ENCODE peak calls at places on chromosomes 5 and 9, in five cellular contexts. M is PC-3, E is Karpas-422, V is H9, B is mesenchymal stem cell. F is an unnamed sample. For H3K9me3, the result is how much of the 10 kb centered on the place peaks cover.

GRCh38 chr5:89417990-89418820 is 535.2 kb upstream of the MEF2C start:
- DNase-seq in B (no peak), E (no peak), M (no peak), V (no peak), F (no peak)

GRCh38 chr5:140554454-140554853 is 2.8 kb downstream of the SRA1 start:
- DNase-seq in B (peak), V (no peak), E (no peak), M (no peak), F (peak)

GRCh38 chr5:95927927-95928723 is 33.5 kb downstream of the ELL2 start:
- DNase-seq in M (no peak), B (peak), V (no peak), E (no peak), F (no peak)

GRCh38 chr9:82571540-82571939 is 491.4 kb downstream of the RASEF start:
- DNase-seq in B (no peak), E (no peak), M (no peak), V (no peak), F (no peak)

GRCh38 chr5:116448869-116449453 is 125.7 kb downstream of the SEMA6A start:
- DNase-seq in M (no peak), B (no peak), E (no peak), V (no peak), F (no peak)

GRCh38 chr5:142474426-142474825 is 149.6 kb upstream of the SPRY4 start:
- DNase-seq in E (no peak), V (no peak), B (peak), M (peak), F (no peak)

GRCh38 chr5:56670916-56671315 is 144.4 kb upstream of the MAP3K1 start:
- DNase-seq in E (no peak), V (no peak), B (peak), M (peak), F (no peak)

GRCh38 chr9:4224181-4224580 is 75.7 kb downstream of the GLIS3 start:
- DNase-seq in V (no peak), E (no peak), B (no peak), M (no peak), F (no peak)

GRCh38 chr9:128163027-128163515 is 3.0 kb downstream of the BBLN start:
- DNase-seq in V (no peak), E (no peak), M (no peak), B (no peak), F (no peak)

GRCh38 chr9:84136119-84136868 is 155.7 kb downstream of the RMI1 start:
- DNase-seq in M (peak), B (peak), E (no peak), V (no peak), F (peak)

GRCh38 chr5:135650081-135650480 is 71.3 kb upstream of the CXCL14 start:
- DNase-seq in M (no peak), B (no peak), E (no peak), V (no peak), F (no peak)

GRCh38 chr5:138491669-138492551 is 26.6 kb downstream of the EGR1 start:
- DNase-seq in V (peak), M (peak), B (peak), E (peak), F (peak)

GRCh38 chr5:56610093-56610698 is 205.2 kb upstream of the MAP3K1 start:
- DNase-seq in M (peak), V (no peak), B (no peak), E (no peak), F (no peak)

GRCh38 chr5:90359073-90359804 is 50.3 kb downstream of the CETN3 start:
- DNase-seq in M (no peak), B (no peak), E (no peak), V (no peak), F (no peak)

GRCh38 chr5:126044111-126044668 is 379.0 kb upstream of the GRAMD2B start:
- DNase-seq in E (no peak), B (peak), M (peak), V (no peak), F (peak)

GRCh38 chr9:132794730-132795380 is 83.2 kb downstream of the AK8 start:
- DNase-seq in M (peak), E (no peak), V (no peak), B (no peak), F (no peak)

GRCh38 chr9:72983512-72984021 is 30.7 kb upstream of the ALDH1A1 start:
- DNase-seq in V (no peak), E (no peak), B (peak), M (no peak), F (no peak)

GRCh38 chr9:125987420-125987819 is 240.2 kb downstream of the PBX3 start:
- DNase-seq in E (no peak), M (no peak), B (no peak), V (no peak), F (no peak)

GRCh38 chr9:117414220-117414905 is 494 bp downstream of the ASTN2 start:
- DNase-seq in V (peak), E (no peak), M (no peak), B (peak), F (no peak)

GRCh38 chr5:134458234-134458633 is 46.6 kb upstream of the CDKN2AIPNL start:
- DNase-seq in V (no peak), E (no peak), M (no peak), B (peak), F (peak)

GRCh38 chr5:58149345-58149744 is 310.5 kb downstream of the PLK2 start:
- DNase-seq in V (no peak), E (no peak), M (peak), B (no peak), F (peak)

GRCh38 chr9:113656771-113657670 is 193.5 kb downstream of the RGS3 start:
- DNase-seq in V (no peak), E (no peak), B (no peak), M (no peak), F (no peak)

GRCh38 chr5:167906209-167906853 is 385.1 kb upstream of the WWC1 start:
- DNase-seq in B (no peak), E (no peak), V (peak), M (no peak), F (no peak)

GRCh38 chr9:107431461-107431860 is 58.1 kb downstream of the KLF4 start:
- DNase-seq in E (no peak), M (no peak), B (peak), V (no peak), F (no peak)

GRCh38 chr5:130871346-130872086 is 293.5 kb downstream of the HINT1 start:
- DNase-seq in M (peak), E (peak), B (peak), V (peak), F (peak)

GRCh38 chr5:138716456-138716924 is 36.7 kb upstream of the CTNNA1 start:
- DNase-seq in B (peak), V (peak), M (peak), E (no peak), F (peak)

GRCh38 chr9:136226680-136227410 is 18.8 kb downstream of the QSOX2 start:
- DNase-seq in E (no peak), M (no peak), B (no peak), V (no peak), F (no peak)

GRCh38 chr9:123861086-123861707 is 68.7 kb downstream of the DENND1A start:
- DNase-seq in B (no peak), M (no peak), E (no peak), V (no peak), F (no peak)

GRCh38 chr5:173317091-173317685 is 11.0 kb downstream of the STC2 start:
- DNase-seq in V (no peak), B (no peak), M (no peak), E (no peak), F (no peak)

GRCh38 chr9:2288309-2288708 is 273.2 kb downstream of the SMARCA2 start:
- DNase-seq in V (no peak), M (no peak), B (no peak), E (no peak), F (no peak)

GRCh38 chr9:124139001-124139400 is 118.7 kb upstream of the NEK6 start:
- DNase-seq in B (peak), M (no peak), V (no peak), E (no peak), F (peak)

GRCh38 chr9:97243606-97244005 is 63.9 kb upstream of the CCDC180 start:
- DNase-seq in E (no peak), V (no peak), M (no peak), B (no peak), F (no peak)

GRCh38 chr9:97237311-97237786 is 70.1 kb upstream of the CCDC180 start:
- DNase-seq in V (peak), E (no peak), M (no peak), B (no peak), F (no peak)

GRCh38 chr9:97237951-97238851 is 69.3 kb upstream of the CCDC180 start:
- DNase-seq in E (peak), B (peak), V (peak), M (peak), F (peak)
- H2AFZ ChIP-seq in E (peak), B (peak), V (no peak), M (peak), F (peak)

GRCh38 chr5:54668096-54668495 is 150.5 kb downstream of the SNX18 start:
- DNase-seq in B (no peak), M (no peak), E (no peak), V (no peak), F (no peak)
- H3K9me3 ChIP-seq in B (under half), M (under half), E (under half), V (under half), F (under half)

GRCh38 chr5:154737667-154738320 is 17.4 kb upstream of the LARP1 start:
- DNase-seq in B (no peak), E (no peak), M (no peak), V (no peak), F (no peak)
- H2AFZ ChIP-seq in B (no peak), E (no peak), M (no peak), V (no peak), F (no peak)

GRCh38 chr5:132143148-132143547 is 69.6 kb downstream of the CSF2 start:
- DNase-seq in V (no peak), M (no peak), B (no peak), E (no peak), F (no peak)
- H3K9me3 ChIP-seq in V (under half), M (under half), B (half or more), E (under half), F (under half)

GRCh38 chr9:131095666-131096489 is 453 bp upstream of the AIF1L start:
- DNase-seq in M (peak), E (no peak), B (peak), V (peak), F (no peak)
- H2AFZ ChIP-seq in M (peak), E (no peak), B (no peak), V (no peak), F (peak)

DNA sequence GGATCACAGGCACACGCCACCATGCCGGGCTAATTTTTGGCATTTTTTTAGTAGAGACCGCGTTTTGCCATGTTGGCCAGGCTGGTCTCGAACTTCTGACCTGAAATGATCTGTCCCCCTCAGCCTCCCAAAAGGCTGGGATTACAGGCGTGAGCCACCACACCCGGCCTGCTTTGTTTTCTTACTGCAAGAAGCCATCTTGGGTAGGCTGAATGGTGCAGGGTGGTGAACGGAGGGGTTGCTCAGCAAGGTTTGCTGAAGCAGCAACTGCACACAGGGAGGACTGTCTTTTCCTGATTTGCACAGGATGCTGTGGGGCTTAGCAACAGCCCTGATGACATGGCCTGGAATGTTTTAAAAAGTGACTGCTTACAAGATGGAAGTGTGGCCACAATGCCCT is 10.7 kb downstream of the ZNF354B start:
- DNase-seq in M (no peak), V (no peak), B (no peak), E (no peak), F (no peak)
- H3K9me3 ChIP-seq in M (under half), V (under half), B (half or more), E (under half), F (under half)